ENCODE peak calls at places on chromosomes 7 and 10, in ten cellular contexts. One of them, this sample, is unnamed.

GRCh38 chr10:24039897-24040296 is 169.0 kb upstream of the KIAA1217 start:
- DNase-seq in epithelial cell of esophagus: no peak
- DNase-seq in endothelial cell: no peak
- DNase-seq in heart right ventricle: no peak
- DNase-seq in fibroblast of lung: no peak
- DNase-seq in A549: no peak
- DNase-seq in progenitor cell of endocrine pancreas: no peak
- DNase-seq in glutamatergic neuron: no peak
- DNase-seq in fibroblast of mammary gland: no peak
- DNase-seq in hepatocyte: no peak
- DNase-seq in this sample: no peak

GRCh38 chr7:12111461-12112405 is 99.4 kb upstream of the TMEM106B start:
- DNase-seq in glutamatergic neuron: peak
- DNase-seq in fibroblast of mammary gland: peak
- DNase-seq in fibroblast of lung: peak
- DNase-seq in A549: no peak
- DNase-seq in hepatocyte: no peak
- DNase-seq in epithelial cell of esophagus: peak
- DNase-seq in endothelial cell: peak
- DNase-seq in heart right ventricle: no peak
- DNase-seq in progenitor cell of endocrine pancreas: peak
- DNase-seq in this sample: peak

GRCh38 chr10:45420453-45421192 is 46.6 kb downstream of the ALOX5 start:
- DNase-seq in epithelial cell of esophagus: peak
- DNase-seq in progenitor cell of endocrine pancreas: no peak
- DNase-seq in hepatocyte: no peak
- DNase-seq in A549: no peak
- DNase-seq in fibroblast of lung: peak
- DNase-seq in endothelial cell: no peak
- DNase-seq in heart right ventricle: peak
- DNase-seq in glutamatergic neuron: no peak
- DNase-seq in fibroblast of mammary gland: peak
- DNase-seq in this sample: peak

GRCh38 chr7:48101880-48102448 is 12.9 kb downstream of the UPP1 start:
- DNase-seq in epithelial cell of esophagus: no peak
- DNase-seq in A549: no peak
- DNase-seq in fibroblast of lung: no peak
- DNase-seq in progenitor cell of endocrine pancreas: no peak
- DNase-seq in fibroblast of mammary gland: no peak
- DNase-seq in hepatocyte: no peak
- DNase-seq in glutamatergic neuron: no peak
- DNase-seq in heart right ventricle: no peak
- DNase-seq in endothelial cell: no peak
- DNase-seq in this sample: no peak

GRCh38 chr10:3909339-3909738 is 124.3 kb upstream of the KLF6 start:
- DNase-seq in fibroblast of mammary gland: no peak
- DNase-seq in epithelial cell of esophagus: no peak
- DNase-seq in progenitor cell of endocrine pancreas: no peak
- DNase-seq in hepatocyte: no peak
- DNase-seq in heart right ventricle: no peak
- DNase-seq in glutamatergic neuron: no peak
- DNase-seq in endothelial cell: no peak
- DNase-seq in fibroblast of lung: no peak
- DNase-seq in A549: no peak
- DNase-seq in this sample: no peak

GRCh38 chr7:46830-47140 is 145.6 kb upstream of the FAM20C start:
- DNase-seq in heart right ventricle: no peak
- DNase-seq in endothelial cell: no peak
- DNase-seq in hepatocyte: no peak
- DNase-seq in fibroblast of mammary gland: no peak
- DNase-seq in glutamatergic neuron: no peak
- DNase-seq in fibroblast of lung: no peak
- DNase-seq in progenitor cell of endocrine pancreas: no peak
- DNase-seq in A549: no peak
- DNase-seq in epithelial cell of esophagus: no peak
- DNase-seq in this sample: no peak

GRCh38 chr7:1705339-1705738 is 35.3 kb downstream of the ELFN1 start:
- DNase-seq in fibroblast of mammary gland: no peak
- DNase-seq in heart right ventricle: no peak
- DNase-seq in fibroblast of lung: no peak
- DNase-seq in hepatocyte: no peak
- DNase-seq in progenitor cell of endocrine pancreas: no peak
- DNase-seq in A549: no peak
- DNase-seq in glutamatergic neuron: no peak
- DNase-seq in epithelial cell of esophagus: no peak
- DNase-seq in endothelial cell: no peak
- DNase-seq in this sample: no peak

GRCh38 chr7:149717481-149717880 is 55.9 kb downstream of the ZNF467 start:
- DNase-seq in heart right ventricle: no peak
- DNase-seq in A549: no peak
- DNase-seq in glutamatergic neuron: no peak
- DNase-seq in progenitor cell of endocrine pancreas: no peak
- DNase-seq in fibroblast of mammary gland: no peak
- DNase-seq in fibroblast of lung: no peak
- DNase-seq in endothelial cell: no peak
- DNase-seq in hepatocyte: no peak
- DNase-seq in epithelial cell of esophagus: no peak
- DNase-seq in this sample: no peak

GRCh38 chr10:97601268-97602215 is 12.0 kb downstream of the C10orf62 start:
- DNase-seq in glutamatergic neuron: no peak
- DNase-seq in fibroblast of lung: no peak
- DNase-seq in fibroblast of mammary gland: no peak
- DNase-seq in hepatocyte: no peak
- DNase-seq in heart right ventricle: peak
- DNase-seq in A549: no peak
- DNase-seq in epithelial cell of esophagus: no peak
- DNase-seq in endothelial cell: no peak
- DNase-seq in progenitor cell of endocrine pancreas: no peak
- DNase-seq in this sample: no peak

GRCh38 chr7:149220534-149220933 is 18.9 kb upstream of the ZNF212 start:
- DNase-seq in endothelial cell: no peak
- DNase-seq in A549: no peak
- DNase-seq in fibroblast of mammary gland: peak
- DNase-seq in epithelial cell of esophagus: peak
- DNase-seq in glutamatergic neuron: no peak
- DNase-seq in progenitor cell of endocrine pancreas: no peak
- DNase-seq in hepatocyte: no peak
- DNase-seq in fibroblast of lung: peak
- DNase-seq in heart right ventricle: no peak
- DNase-seq in this sample: no peak

GRCh38 chr7:2820508-2820934 is 23.6 kb downstream of the GNA12 start:
- DNase-seq in endothelial cell: no peak
- DNase-seq in fibroblast of mammary gland: peak
- DNase-seq in epithelial cell of esophagus: peak
- DNase-seq in progenitor cell of endocrine pancreas: no peak
- DNase-seq in heart right ventricle: peak
- DNase-seq in A549: no peak
- DNase-seq in glutamatergic neuron: no peak
- DNase-seq in hepatocyte: peak
- DNase-seq in fibroblast of lung: peak
- DNase-seq in this sample: peak

GRCh38 chr7:148011753-148012152 is 578.8 kb upstream of the C7orf33 start:
- DNase-seq in glutamatergic neuron: no peak
- DNase-seq in hepatocyte: no peak
- DNase-seq in endothelial cell: no peak
- DNase-seq in progenitor cell of endocrine pancreas: no peak
- DNase-seq in epithelial cell of esophagus: no peak
- DNase-seq in A549: no peak
- DNase-seq in fibroblast of lung: no peak
- DNase-seq in heart right ventricle: no peak
- DNase-seq in fibroblast of mammary gland: no peak
- DNase-seq in this sample: no peak

GRCh38 chr10:30073767-30074060 is 14.3 kb upstream of the JCAD start:
- DNase-seq in fibroblast of lung: no peak
- DNase-seq in fibroblast of mammary gland: no peak
- DNase-seq in endothelial cell: no peak
- DNase-seq in heart right ventricle: no peak
- DNase-seq in glutamatergic neuron: no peak
- DNase-seq in hepatocyte: no peak
- DNase-seq in progenitor cell of endocrine pancreas: no peak
- DNase-seq in A549: no peak
- DNase-seq in epithelial cell of esophagus: no peak
- DNase-seq in this sample: no peak

GRCh38 chr7:57638651-57639050 is 188.7 kb downstream of the ZNF716 start:
- DNase-seq in heart right ventricle: no peak
- DNase-seq in fibroblast of lung: no peak
- DNase-seq in endothelial cell: no peak
- DNase-seq in hepatocyte: no peak
- DNase-seq in fibroblast of mammary gland: no peak
- DNase-seq in A549: no peak
- DNase-seq in progenitor cell of endocrine pancreas: no peak
- DNase-seq in glutamatergic neuron: no peak
- DNase-seq in epithelial cell of esophagus: no peak
- DNase-seq in this sample: no peak

GRCh38 chr7:34158754-34159153 is 253.4 kb downstream of the BMPER start:
- DNase-seq in fibroblast of lung: no peak
- DNase-seq in glutamatergic neuron: no peak
- DNase-seq in A549: no peak
- DNase-seq in fibroblast of mammary gland: no peak
- DNase-seq in progenitor cell of endocrine pancreas: no peak
- DNase-seq in hepatocyte: no peak
- DNase-seq in endothelial cell: no peak
- DNase-seq in epithelial cell of esophagus: no peak
- DNase-seq in heart right ventricle: no peak
- DNase-seq in this sample: no peak
- TF ChIP-seq CTCF in fibroblast of lung: no peak
- TF ChIP-seq CTCF in glutamatergic neuron: no peak
- TF ChIP-seq CTCF in A549: no peak
- TF ChIP-seq CTCF in fibroblast of mammary gland: no peak
- TF ChIP-seq CTCF in progenitor cell of endocrine pancreas: peak
- TF ChIP-seq CTCF in hepatocyte: no peak
- TF ChIP-seq CTCF in endothelial cell: no peak
- TF ChIP-seq CTCF in epithelial cell of esophagus: peak
- TF ChIP-seq CTCF in heart right ventricle: no peak
- TF ChIP-seq CTCF in this sample: peak

DNA sequence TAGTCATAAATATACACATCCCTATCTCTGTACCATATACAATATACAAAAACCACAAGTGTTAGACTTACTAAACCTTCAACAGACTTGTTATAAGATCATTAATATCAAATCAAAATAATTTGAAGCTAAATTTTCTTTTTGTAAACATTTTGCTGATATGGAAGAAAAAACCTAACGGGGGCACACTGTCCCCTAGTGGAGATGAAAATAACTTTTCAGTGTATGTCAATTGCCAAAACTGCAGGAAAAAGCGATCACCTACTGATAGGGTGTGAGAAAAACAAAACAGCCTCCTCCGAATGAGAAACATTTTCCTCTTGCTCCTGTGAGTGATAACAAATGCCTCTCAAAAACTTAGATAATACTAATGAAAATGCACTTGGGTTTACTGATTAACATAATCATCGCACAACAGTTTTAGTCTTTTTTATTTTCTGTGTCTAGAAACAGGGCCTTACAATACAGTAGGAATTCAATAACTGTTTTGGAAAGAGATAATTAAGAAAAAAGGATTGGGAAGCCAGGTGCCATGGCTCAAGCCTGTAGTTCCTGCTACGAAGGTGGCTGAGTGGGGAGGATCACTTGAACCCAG is 322.7 kb downstream of the CRPPA start:
- DNase-seq in epithelial cell of esophagus: peak
- DNase-seq in progenitor cell of endocrine pancreas: no peak
- DNase-seq in glutamatergic neuron: no peak
- DNase-seq in hepatocyte: no peak
- DNase-seq in endothelial cell: peak
- DNase-seq in fibroblast of lung: no peak
- DNase-seq in A549: peak
- DNase-seq in fibroblast of mammary gland: peak
- DNase-seq in heart right ventricle: no peak
- DNase-seq in this sample: peak
- TF ChIP-seq CTCF in epithelial cell of esophagus: peak
- TF ChIP-seq CTCF in progenitor cell of endocrine pancreas: peak
- TF ChIP-seq CTCF in glutamatergic neuron: peak
- TF ChIP-seq CTCF in hepatocyte: peak
- TF ChIP-seq CTCF in endothelial cell: peak
- TF ChIP-seq CTCF in fibroblast of lung: peak
- TF ChIP-seq CTCF in A549: peak
- TF ChIP-seq CTCF in fibroblast of mammary gland: peak
- TF ChIP-seq CTCF in heart right ventricle: peak
- TF ChIP-seq CTCF in this sample: peak

GRCh38 chr10:31464552-31464951 is 145.5 kb downstream of the ZEB1 start:
- DNase-seq in fibroblast of lung: no peak
- DNase-seq in glutamatergic neuron: no peak
- DNase-seq in heart right ventricle: no peak
- DNase-seq in hepatocyte: no peak
- DNase-seq in A549: no peak
- DNase-seq in progenitor cell of endocrine pancreas: no peak
- DNase-seq in endothelial cell: no peak
- DNase-seq in fibroblast of mammary gland: no peak
- DNase-seq in epithelial cell of esophagus: no peak
- DNase-seq in this sample: no peak

GRCh38 chr10:31467791-31468535 is 148.9 kb downstream of the ZEB1 start:
- DNase-seq in endothelial cell: no peak
- DNase-seq in hepatocyte: peak
- DNase-seq in heart right ventricle: no peak
- DNase-seq in A549: no peak
- DNase-seq in fibroblast of mammary gland: no peak
- DNase-seq in glutamatergic neuron: no peak
- DNase-seq in progenitor cell of endocrine pancreas: no peak
- DNase-seq in epithelial cell of esophagus: peak
- DNase-seq in fibroblast of lung: peak
- DNase-seq in this sample: peak

GRCh38 chr10:31468536-31468859 is 149.5 kb downstream of the ZEB1 start:
- DNase-seq in epithelial cell of esophagus: no peak
- DNase-seq in heart right ventricle: no peak
- DNase-seq in fibroblast of lung: no peak
- DNase-seq in hepatocyte: no peak
- DNase-seq in endothelial cell: no peak
- DNase-seq in progenitor cell of endocrine pancreas: no peak
- DNase-seq in glutamatergic neuron: no peak
- DNase-seq in fibroblast of mammary gland: no peak
- DNase-seq in A549: no peak
- DNase-seq in this sample: no peak

GRCh38 chr10:31466313-31466712 is 147.3 kb downstream of the ZEB1 start:
- DNase-seq in fibroblast of lung: no peak
- DNase-seq in fibroblast of mammary gland: no peak
- DNase-seq in heart right ventricle: no peak
- DNase-seq in progenitor cell of endocrine pancreas: no peak
- DNase-seq in A549: no peak
- DNase-seq in glutamatergic neuron: no peak
- DNase-seq in endothelial cell: no peak
- DNase-seq in hepatocyte: no peak
- DNase-seq in epithelial cell of esophagus: no peak
- DNase-seq in this sample: no peak
- TF ChIP-seq CTCF in fibroblast of lung: no peak
- TF ChIP-seq CTCF in fibroblast of mammary gland: no peak
- TF ChIP-seq CTCF in heart right ventricle: no peak
- TF ChIP-seq CTCF in progenitor cell of endocrine pancreas: no peak
- TF ChIP-seq CTCF in A549: no peak
- TF ChIP-seq CTCF in glutamatergic neuron: no peak
- TF ChIP-seq CTCF in endothelial cell: no peak
- TF ChIP-seq CTCF in hepatocyte: no peak
- TF ChIP-seq CTCF in epithelial cell of esophagus: no peak
- TF ChIP-seq CTCF in this sample: no peak

DNA sequence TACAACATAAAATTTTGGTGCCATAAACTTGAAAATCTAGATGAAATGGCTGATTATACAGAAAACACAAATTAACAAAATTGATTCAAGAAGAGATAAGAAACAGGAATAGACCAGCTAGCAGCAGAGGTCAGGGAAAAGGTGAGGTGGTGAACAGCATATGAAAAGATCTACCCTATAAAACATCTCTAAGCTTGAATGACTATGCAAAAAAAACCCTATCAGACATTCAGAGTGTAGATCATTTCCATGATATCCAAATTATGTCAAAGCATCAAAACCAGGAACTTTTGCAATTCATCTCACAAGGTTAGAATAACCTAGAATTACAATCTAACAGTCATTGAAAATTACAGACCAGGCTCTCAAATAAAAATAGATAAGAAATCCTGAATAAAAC is 14.6 kb upstream of the BPGM start:
- DNase-seq in hepatocyte: no peak
- DNase-seq in progenitor cell of endocrine pancreas: no peak
- DNase-seq in glutamatergic neuron: no peak
- DNase-seq in endothelial cell: no peak
- DNase-seq in A549: no peak
- DNase-seq in fibroblast of lung: no peak
- DNase-seq in epithelial cell of esophagus: no peak
- DNase-seq in fibroblast of mammary gland: no peak
- DNase-seq in heart right ventricle: no peak
- DNase-seq in this sample: no peak
- TF ChIP-seq CTCF in hepatocyte: no peak
- TF ChIP-seq CTCF in progenitor cell of endocrine pancreas: no peak
- TF ChIP-seq CTCF in glutamatergic neuron: no peak
- TF ChIP-seq CTCF in endothelial cell: no peak
- TF ChIP-seq CTCF in A549: no peak
- TF ChIP-seq CTCF in fibroblast of lung: no peak
- TF ChIP-seq CTCF in epithelial cell of esophagus: no peak
- TF ChIP-seq CTCF in fibroblast of mammary gland: no peak
- TF ChIP-seq CTCF in heart right ventricle: no peak
- TF ChIP-seq CTCF in this sample: no peak